ENCODE peak calls at places on chromosomes 5 and 9, in seven cellular contexts. One of them, this sample, is unnamed. For H3K27me3, the result is how much of the 10 kb centered on the place peaks cover.

GRCh38 chr5:111514087-111514486 is 1.8 kb upstream of the STARD4 start:
- DNase-seq in upper lobe of right lung: no peak
- DNase-seq in esophagus squamous epithelium: no peak
- DNase-seq in cardiac muscle cell: peak
- DNase-seq in IMR-90: no peak
- DNase-seq in neural progenitor cell: no peak
- DNase-seq in transverse colon: no peak
- DNase-seq in this sample: no peak

GRCh38 chr9:129549684-129550083 is 71.2 kb downstream of the C9orf50 start:
- DNase-seq in upper lobe of right lung: no peak
- DNase-seq in esophagus squamous epithelium: no peak
- DNase-seq in cardiac muscle cell: peak
- DNase-seq in IMR-90: no peak
- DNase-seq in neural progenitor cell: peak
- DNase-seq in transverse colon: peak
- DNase-seq in this sample: peak

GRCh38 chr9:121447341-121447834 is 52.3 kb downstream of the GGTA1 start:
- DNase-seq in upper lobe of right lung: no peak
- DNase-seq in esophagus squamous epithelium: no peak
- DNase-seq in cardiac muscle cell: peak
- DNase-seq in IMR-90: peak
- DNase-seq in neural progenitor cell: no peak
- DNase-seq in transverse colon: no peak
- DNase-seq in this sample: no peak

GRCh38 chr5:125109293-125109692 is 362.9 kb upstream of the ZNF608 start:
- DNase-seq in upper lobe of right lung: no peak
- DNase-seq in esophagus squamous epithelium: no peak
- DNase-seq in cardiac muscle cell: no peak
- DNase-seq in IMR-90: no peak
- DNase-seq in neural progenitor cell: no peak
- DNase-seq in transverse colon: no peak
- DNase-seq in this sample: no peak

GRCh38 chr5:145237843-145238242 is 597.3 kb downstream of the PRELID2 start:
- DNase-seq in upper lobe of right lung: no peak
- DNase-seq in esophagus squamous epithelium: no peak
- DNase-seq in cardiac muscle cell: peak
- DNase-seq in IMR-90: peak
- DNase-seq in neural progenitor cell: peak
- DNase-seq in transverse colon: peak
- DNase-seq in this sample: peak

GRCh38 chr9:130482463-130482862 is 37.7 kb downstream of the ASS1 start:
- DNase-seq in upper lobe of right lung: no peak
- DNase-seq in esophagus squamous epithelium: no peak
- DNase-seq in cardiac muscle cell: peak
- DNase-seq in IMR-90: no peak
- DNase-seq in neural progenitor cell: no peak
- DNase-seq in transverse colon: no peak
- DNase-seq in this sample: no peak

GRCh38 chr9:38032266-38032830 is 36.7 kb downstream of the SHB start:
- DNase-seq in upper lobe of right lung: peak
- DNase-seq in esophagus squamous epithelium: no peak
- DNase-seq in cardiac muscle cell: no peak
- DNase-seq in IMR-90: no peak
- DNase-seq in neural progenitor cell: no peak
- DNase-seq in transverse colon: peak
- DNase-seq in this sample: no peak

GRCh38 chr9:81132796-81133195 is 556.6 kb downstream of the TLE1 start:
- DNase-seq in upper lobe of right lung: no peak
- DNase-seq in esophagus squamous epithelium: no peak
- DNase-seq in cardiac muscle cell: no peak
- DNase-seq in IMR-90: peak
- DNase-seq in neural progenitor cell: no peak
- DNase-seq in transverse colon: no peak
- DNase-seq in this sample: no peak

GRCh38 chr9:22144226-22144625 is 135.1 kb upstream of the CDKN2B start:
- DNase-seq in upper lobe of right lung: no peak
- DNase-seq in esophagus squamous epithelium: no peak
- DNase-seq in cardiac muscle cell: no peak
- DNase-seq in IMR-90: peak
- DNase-seq in neural progenitor cell: no peak
- DNase-seq in transverse colon: no peak
- DNase-seq in this sample: no peak

GRCh38 chr9:117409321-117409720 is 5.5 kb downstream of the ASTN2 start:
- DNase-seq in upper lobe of right lung: no peak
- DNase-seq in esophagus squamous epithelium: no peak
- DNase-seq in cardiac muscle cell: no peak
- DNase-seq in IMR-90: no peak
- DNase-seq in neural progenitor cell: peak
- DNase-seq in transverse colon: no peak
- DNase-seq in this sample: peak

GRCh38 chr5:143800715-143801114 is 11.2 kb upstream of the HMHB1 start:
- DNase-seq in upper lobe of right lung: no peak
- DNase-seq in esophagus squamous epithelium: no peak
- DNase-seq in cardiac muscle cell: no peak
- DNase-seq in IMR-90: no peak
- DNase-seq in neural progenitor cell: no peak
- DNase-seq in transverse colon: no peak
- DNase-seq in this sample: no peak

GRCh38 chr9:21070171-21070571 is 7.6 kb downstream of the IFNB1 start:
- DNase-seq in upper lobe of right lung: no peak
- DNase-seq in esophagus squamous epithelium: no peak
- DNase-seq in cardiac muscle cell: peak
- DNase-seq in IMR-90: peak
- DNase-seq in neural progenitor cell: peak
- DNase-seq in transverse colon: peak
- DNase-seq in this sample: peak

GRCh38 chr9:114114364-114114763 is 15.3 kb upstream of the KIF12 start:
- DNase-seq in upper lobe of right lung: no peak
- DNase-seq in esophagus squamous epithelium: no peak
- DNase-seq in cardiac muscle cell: no peak
- DNase-seq in IMR-90: peak
- DNase-seq in neural progenitor cell: no peak
- DNase-seq in transverse colon: no peak
- DNase-seq in this sample: no peak

GRCh38 chr5:142900926-142901325 is 130.7 kb downstream of the ARHGAP26 start:
- DNase-seq in upper lobe of right lung: no peak
- DNase-seq in esophagus squamous epithelium: no peak
- DNase-seq in cardiac muscle cell: peak
- DNase-seq in IMR-90: peak
- DNase-seq in neural progenitor cell: no peak
- DNase-seq in transverse colon: no peak
- DNase-seq in this sample: no peak

DNA sequence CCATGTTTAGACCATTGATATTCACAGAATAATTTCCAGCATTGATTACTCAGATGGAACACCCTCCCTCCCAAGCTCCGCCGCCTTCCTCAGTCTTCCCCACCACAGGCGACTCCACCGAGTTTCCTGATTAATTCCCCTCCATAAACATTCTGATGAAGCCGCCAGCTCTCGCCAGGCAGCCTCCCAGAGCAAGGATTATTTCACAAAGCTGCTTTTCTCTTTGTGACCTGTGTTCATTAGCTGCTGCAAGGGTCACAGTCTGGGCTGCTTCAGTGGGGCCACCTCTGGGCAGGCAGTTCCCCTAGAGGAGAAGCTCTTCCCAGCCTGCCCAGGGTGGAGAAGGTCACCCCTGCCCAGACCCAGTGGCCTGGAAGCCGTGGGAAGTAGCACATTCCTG is 58.3 kb upstream of the RAPGEF1 start:
- DNase-seq in upper lobe of right lung: no peak
- DNase-seq in esophagus squamous epithelium: no peak
- DNase-seq in cardiac muscle cell: no peak
- DNase-seq in IMR-90: no peak
- DNase-seq in neural progenitor cell: peak
- DNase-seq in transverse colon: no peak
- DNase-seq in this sample: no peak
- H3K27me3 ChIP-seq in upper lobe of right lung: under half
- H3K27me3 ChIP-seq in esophagus squamous epithelium: half or more
- H3K27me3 ChIP-seq in cardiac muscle cell: under half
- H3K27me3 ChIP-seq in IMR-90: under half
- H3K27me3 ChIP-seq in neural progenitor cell: under half
- H3K27me3 ChIP-seq in transverse colon: under half
- H3K27me3 ChIP-seq in this sample: under half

DNA sequence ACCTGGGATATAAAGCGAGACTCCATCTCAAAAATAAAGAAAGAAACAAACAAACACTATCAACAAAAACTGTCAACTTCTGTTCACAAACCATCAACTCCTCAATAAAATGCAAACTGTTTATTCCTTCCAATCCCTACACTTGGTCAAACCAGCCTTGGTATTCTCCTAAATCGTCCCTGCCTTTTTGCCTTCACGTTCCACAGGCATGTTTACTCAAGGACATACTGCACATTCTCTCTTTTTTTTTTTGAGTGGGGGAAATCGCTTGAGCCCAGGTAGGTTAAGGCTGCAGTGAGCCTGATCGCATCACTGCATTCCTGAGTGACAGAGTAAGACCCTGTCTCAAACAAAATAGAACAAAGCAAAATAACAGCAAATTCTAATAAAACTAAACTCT is 13.0 kb downstream of the UBAP2 start:
- DNase-seq in upper lobe of right lung: peak
- DNase-seq in esophagus squamous epithelium: no peak
- DNase-seq in cardiac muscle cell: no peak
- DNase-seq in IMR-90: no peak
- DNase-seq in neural progenitor cell: no peak
- DNase-seq in transverse colon: no peak
- DNase-seq in this sample: no peak
- H3K27ac ChIP-seq in upper lobe of right lung: no peak
- H3K27ac ChIP-seq in esophagus squamous epithelium: no peak
- H3K27ac ChIP-seq in cardiac muscle cell: no peak
- H3K27ac ChIP-seq in IMR-90: no peak
- H3K27ac ChIP-seq in neural progenitor cell: no peak
- H3K27ac ChIP-seq in transverse colon: no peak
- H3K27ac ChIP-seq in this sample: no peak

GRCh38 chr5:132963175-132964104 is at the start of gene AFF4:
- DNase-seq in upper lobe of right lung: peak
- DNase-seq in esophagus squamous epithelium: peak
- DNase-seq in cardiac muscle cell: peak
- DNase-seq in IMR-90: peak
- DNase-seq in neural progenitor cell: peak
- DNase-seq in transverse colon: peak
- DNase-seq in this sample: peak
- TF ChIP-seq CTCF in upper lobe of right lung: no peak
- TF ChIP-seq CTCF in esophagus squamous epithelium: no peak
- TF ChIP-seq CTCF in cardiac muscle cell: no peak
- TF ChIP-seq CTCF in IMR-90: no peak
- TF ChIP-seq CTCF in neural progenitor cell: no peak
- TF ChIP-seq CTCF in transverse colon: peak
- TF ChIP-seq CTCF in this sample: no peak

DNA sequence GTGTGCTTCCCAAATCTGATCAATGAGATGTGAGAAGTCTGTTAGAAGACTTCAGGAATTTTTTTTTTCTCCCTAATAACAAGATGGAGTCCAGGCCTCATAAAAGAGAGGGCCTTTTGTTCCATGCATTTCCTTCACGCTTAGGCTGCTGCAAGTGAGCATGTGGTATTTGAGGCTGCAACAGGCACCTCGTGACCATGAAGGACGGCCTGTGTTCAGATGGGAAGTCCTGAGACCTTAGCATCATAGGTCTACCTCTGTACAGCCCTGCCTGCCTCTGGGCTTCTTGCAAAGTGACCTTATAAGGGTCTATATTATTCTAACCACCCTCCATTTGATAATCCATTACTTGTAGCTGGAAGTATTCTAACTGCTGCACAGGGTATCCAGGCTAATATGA is 86.6 kb downstream of the BOD1 start:
- DNase-seq in upper lobe of right lung: no peak
- DNase-seq in esophagus squamous epithelium: no peak
- DNase-seq in cardiac muscle cell: no peak
- DNase-seq in IMR-90: no peak
- DNase-seq in neural progenitor cell: no peak
- DNase-seq in transverse colon: no peak
- DNase-seq in this sample: no peak
- H3K27me3 ChIP-seq in upper lobe of right lung: under half
- H3K27me3 ChIP-seq in esophagus squamous epithelium: under half
- H3K27me3 ChIP-seq in cardiac muscle cell: under half
- H3K27me3 ChIP-seq in IMR-90: under half
- H3K27me3 ChIP-seq in neural progenitor cell: under half
- H3K27me3 ChIP-seq in transverse colon: under half
- H3K27me3 ChIP-seq in this sample: under half

GRCh38 chr5:79183617-79184016 is 52.3 kb upstream of the JMY start:
- DNase-seq in upper lobe of right lung: no peak
- DNase-seq in esophagus squamous epithelium: no peak
- DNase-seq in cardiac muscle cell: no peak
- DNase-seq in IMR-90: no peak
- DNase-seq in neural progenitor cell: no peak
- DNase-seq in transverse colon: no peak
- DNase-seq in this sample: no peak
- H3K27ac ChIP-seq in upper lobe of right lung: no peak
- H3K27ac ChIP-seq in esophagus squamous epithelium: no peak
- H3K27ac ChIP-seq in cardiac muscle cell: no peak
- H3K27ac ChIP-seq in IMR-90: no peak
- H3K27ac ChIP-seq in neural progenitor cell: no peak
- H3K27ac ChIP-seq in transverse colon: no peak
- H3K27ac ChIP-seq in this sample: no peak

GRCh38 chr9:132647355-132647754 is 22.4 kb downstream of the DDX31 start:
- DNase-seq in upper lobe of right lung: no peak
- DNase-seq in esophagus squamous epithelium: no peak
- DNase-seq in cardiac muscle cell: peak
- DNase-seq in IMR-90: peak
- DNase-seq in neural progenitor cell: no peak
- DNase-seq in transverse colon: no peak
- DNase-seq in this sample: no peak

GRCh38 chr9:132648685-132649084 is 21.1 kb downstream of the DDX31 start:
- DNase-seq in upper lobe of right lung: no peak
- DNase-seq in esophagus squamous epithelium: no peak
- DNase-seq in cardiac muscle cell: no peak
- DNase-seq in IMR-90: no peak
- DNase-seq in neural progenitor cell: no peak
- DNase-seq in transverse colon: no peak
- DNase-seq in this sample: no peak

GRCh38 chr9:132647806-132648205 is 22.0 kb downstream of the DDX31 start:
- DNase-seq in upper lobe of right lung: no peak
- DNase-seq in esophagus squamous epithelium: no peak
- DNase-seq in cardiac muscle cell: peak
- DNase-seq in IMR-90: peak
- DNase-seq in neural progenitor cell: no peak
- DNase-seq in transverse colon: no peak
- DNase-seq in this sample: no peak

GRCh38 chr9:132648283-132648682 is 21.5 kb downstream of the DDX31 start:
- DNase-seq in upper lobe of right lung: no peak
- DNase-seq in esophagus squamous epithelium: no peak
- DNase-seq in cardiac muscle cell: no peak
- DNase-seq in IMR-90: no peak
- DNase-seq in neural progenitor cell: no peak
- DNase-seq in transverse colon: peak
- DNase-seq in this sample: no peak

DNA sequence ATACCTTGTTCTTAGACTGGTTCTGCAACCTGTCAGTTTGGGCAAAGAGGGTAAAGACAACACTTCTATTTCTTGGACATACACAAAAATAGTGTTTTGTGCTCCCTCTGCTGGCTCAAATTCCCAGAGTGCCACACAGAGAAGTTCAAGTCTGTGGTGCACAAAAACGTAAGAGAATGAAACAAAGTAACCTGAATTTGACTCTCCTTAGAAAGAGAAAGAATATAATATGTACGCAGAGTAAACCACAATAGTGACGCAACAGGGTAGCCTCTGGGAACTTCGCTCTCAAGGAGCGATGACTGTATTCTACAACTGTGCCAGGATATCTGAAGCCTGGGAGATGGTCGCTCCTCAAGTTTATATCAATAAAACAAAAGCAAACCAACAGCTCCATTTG is 18.5 kb downstream of the DDX31 start:
- DNase-seq in upper lobe of right lung: no peak
- DNase-seq in esophagus squamous epithelium: no peak
- DNase-seq in cardiac muscle cell: peak
- DNase-seq in IMR-90: peak
- DNase-seq in neural progenitor cell: no peak
- DNase-seq in transverse colon: peak
- DNase-seq in this sample: no peak
- TF ChIP-seq CTCF in upper lobe of right lung: peak
- TF ChIP-seq CTCF in esophagus squamous epithelium: no peak
- TF ChIP-seq CTCF in cardiac muscle cell: peak
- TF ChIP-seq CTCF in IMR-90: peak
- TF ChIP-seq CTCF in neural progenitor cell: peak
- TF ChIP-seq CTCF in transverse colon: peak
- TF ChIP-seq CTCF in this sample: peak

This sample was measured in endodermal cell.